ENCODE peak calls at places on chromosomes 12 and 14, in ten cellular contexts. L is activated gamma-delta T cell treated with Interleukin-2 at 50 U/mL for 16 hours; F is stimulated activated CD8-positive, alpha-beta memory T cell treated with anti-CD3 and anti-CD28 coated beads, Interleukin-4, amount 100 ng/mL, for 1 hour; B is EL; H is aorta; R is AG09309; S is activated CD4-positive, alpha-beta T cell treated with anti-CD3 and anti-CD28 coated beads, Interleukin-2, amount 10 ng/mL, durations not matched to agents 7 days and 5 days; V is GM23338; Q is stimulated activated CD4-positive, alpha-beta T cell treated with anti-CD3 and anti-CD28 coated beads, Interleukin-15, amount 100 ng/mL, for 1 hour; U is lower leg skin. J is an unnamed sample.

GRCh38 chr14:74840603-74841030 is 35.3 kb downstream of the PROX2 start:
- DNase-seq in Q (no peak), V (no peak), H (no peak), S (no peak), B (no peak), U (no peak), R (no peak), L (no peak), F (no peak), J (no peak)

GRCh38 chr14:78848234-78848820 is 678.2 kb downstream of the NRXN3 start:
- DNase-seq in U (no peak), B (peak; percentile 41), V (peak; percentile 82), R (no peak), H (no peak), S (peak; percentile 32), Q (no peak), F (no peak), L (peak; percentile 3), J (peak; percentile 3)

GRCh38 chr14:106879241-106879640 is 1352.9 kb downstream of the TMEM121 start:
- DNase-seq in H (no peak), U (no peak), Q (no peak), B (peak; percentile 8), V (peak; percentile 6), S (peak; percentile 61), R (no peak), L (peak; percentile 43), F (no peak), J (no peak)

GRCh38 chr12:42031847-42032564 is 112.7 kb downstream of the GXYLT1 start:
- DNase-seq in R (no peak), V (no peak), U (no peak), L (no peak), S (no peak), F (no peak), B (no peak), Q (no peak), H (no peak), J (no peak)

GRCh38 chr14:49052516-49052915 is 533.7 kb downstream of the RPS29 start:
- DNase-seq in F (no peak), S (no peak), B (no peak), Q (no peak), H (no peak), L (no peak), U (no peak), R (no peak), V (no peak), J (peak; percentile 63)

GRCh38 chr12:122793685-122794106 is 19.3 kb downstream of the CCDC62 start:
- DNase-seq in H (no peak), Q (no peak), R (peak; percentile 17), S (peak; percentile 35), B (peak; percentile 54), V (peak; percentile 80), U (no peak), F (no peak), L (no peak), J (peak; percentile 36)

GRCh38 chr14:94655169-94655710 is 43.0 kb downstream of the SERPINA3 start:
- DNase-seq in L (no peak), H (no peak), B (peak; percentile 14), F (no peak), Q (no peak), S (no peak), R (peak; percentile 20), U (no peak), V (no peak), J (no peak)

GRCh38 chr12:56304276-56304675 is 4.1 kb upstream of the CS start:
- DNase-seq in F (no peak), R (no peak), L (no peak), V (no peak), S (no peak), U (no peak), B (no peak), Q (no peak), H (no peak), J (no peak)

GRCh38 chr12:123115409-123116111 is 35.3 kb downstream of the PITPNM2 start:
- DNase-seq in V (no peak), L (no peak), F (no peak), Q (no peak), U (no peak), R (peak; percentile 97), S (no peak), B (peak; percentile 79), H (peak; percentile 83), J (peak; percentile 97)

GRCh38 chr14:68633131-68633991 is 159.5 kb downstream of the ZFP36L1 start:
- DNase-seq in L (no peak), R (no peak), S (no peak), F (no peak), U (peak; percentile 85), V (no peak), H (peak; percentile 67), B (no peak), Q (no peak), J (no peak)

GRCh38 chr12:65434737-65435136 is 156.3 kb downstream of the MSRB3 start:
- DNase-seq in U (no peak), S (no peak), B (no peak), V (no peak), R (no peak), F (no peak), Q (no peak), L (no peak), H (no peak), J (no peak)

GRCh38 chr12:74725154-74725553 is 187.5 kb downstream of the ATXN7L3B start:
- DNase-seq in L (no peak), V (no peak), B (peak; percentile 70), H (no peak), S (no peak), F (no peak), U (no peak), R (no peak), Q (no peak), J (peak; percentile 64)

GRCh38 chr14:68088463-68088862 is 268.9 kb downstream of the RAD51B start:
- DNase-seq in Q (no peak), H (no peak), R (no peak), U (no peak), B (no peak), L (no peak), V (no peak), S (no peak), F (no peak), J (peak; percentile 71)

GRCh38 chr12:72272731-72273498 is 745 bp downstream of the TRHDE start:
- DNase-seq in L (no peak), H (peak; percentile 75), F (no peak), Q (no peak), B (peak; percentile 65), R (no peak), S (no peak), V (peak; percentile 39), U (no peak), J (peak; percentile 65)

J was measured in astrocyte.